ENCODE peak calls at places on chromosomes 1 and 21, in four cellular contexts. Q, G, R and O are unnamed samples.
A peak's percentile ranks its signal among the peaks of the same experiment; 100 is the strongest.

GRCh38 chr1:15975358-15975804 is 520 bp downstream of the ZBTB17 start:
- DNase-seq in Q (no peak), G (peak; percentile 68), R (no peak), O (peak; percentile 89)

GRCh38 chr1:40774266-40774998 is 9.2 kb upstream of the KCNQ4 start:
- DNase-seq in Q (peak; percentile 47), G (peak; percentile 53), R (no peak), O (peak; percentile 77)

GRCh38 chr1:17553970-17554369 is 14.5 kb downstream of the ARHGEF10L start:
- DNase-seq in Q (no peak), G (no peak), R (peak; percentile 37), O (no peak)

GRCh38 chr1:89908294-89908992 is 86.5 kb upstream of the ZNF326 start:
- DNase-seq in Q (no peak), G (no peak), R (no peak), O (no peak)

GRCh38 chr1:11538886-11539285 is 59.9 kb downstream of the DISP3 start:
- DNase-seq in Q (no peak), G (no peak), R (no peak), O (no peak)

GRCh38 chr1:86821956-86822355 is 92.0 kb downstream of the SELENOF start:
- DNase-seq in Q (no peak), G (no peak), R (no peak), O (no peak)

GRCh38 chr1:65840683-65841082 is 48.0 kb downstream of the PDE4B start:
- DNase-seq in Q (no peak), G (no peak), R (no peak), O (no peak)

GRCh38 chr1:97265630-97266029 is 544.0 kb downstream of the PTBP2 start:
- DNase-seq in Q (no peak), G (no peak), R (no peak), O (no peak)

GRCh38 chr21:45026833-45027232 is 47.5 kb upstream of the ADARB1 start:
- DNase-seq in Q (no peak), G (no peak), R (no peak), O (no peak)

GRCh38 chr1:42928859-42929258 is 29.8 kb downstream of the SLC2A1 start:
- DNase-seq in Q (no peak), G (no peak), R (no peak), O (no peak)

GRCh38 chr21:38679531-38679930 is 126.2 kb upstream of the ETS2 start:
- DNase-seq in Q (no peak), G (no peak), R (peak; percentile 46), O (no peak)

GRCh38 chr21:36747114-36747814 is 48.3 kb downstream of the SIM2 start:
- DNase-seq in Q (no peak), G (no peak), R (no peak), O (no peak)

GRCh38 chr1:162200096-162200847 is 130.8 kb downstream of the NOS1AP start:
- DNase-seq in Q (no peak), G (no peak), R (no peak), O (no peak)

GRCh38 chr1:47873332-47873731 is 123.9 kb downstream of the TRABD2B start:
- DNase-seq in Q (no peak), G (no peak), R (no peak), O (no peak)

GRCh38 chr21:45078877-45079281 is 4.5 kb downstream of the ADARB1 start:
- DNase-seq in Q (no peak), G (no peak), R (no peak), O (no peak)

GRCh38 chr1:190029441-190029840 is 448.2 kb downstream of the BRINP3 start:
- DNase-seq in Q (no peak), G (no peak), R (no peak), O (no peak)

GRCh38 chr1:37174876-37175275 is 140.6 kb upstream of the GRIK3 start:
- DNase-seq in Q (no peak), G (no peak), R (no peak), O (no peak)

GRCh38 chr1:234371414-234371813 is 1.8 kb upstream of the COA6 start:
- DNase-seq in Q (no peak), G (no peak), R (no peak), O (no peak)

GRCh38 chr1:234373938-234374240 is 633 bp downstream of the COA6 start:
- DNase-seq in Q (no peak), G (no peak), R (no peak), O (no peak)

GRCh38 chr1:234375672-234376071 is 2.4 kb downstream of the COA6 start:
- DNase-seq in Q (no peak), G (no peak), R (no peak), O (no peak)

GRCh38 chr1:234372011-234372757 is 1.1 kb upstream of the COA6 start:
- DNase-seq in Q (no peak), G (no peak), R (no peak), O (no peak)

GRCh38 chr1:234373064-234373937 is at the start of gene COA6:
- DNase-seq in Q (peak; percentile 87), G (peak; percentile 84), R (peak; percentile 92), O (peak; percentile 88)
- TF ChIP-seq CTCF in Q (no peak), G (peak; percentile 18), R (no peak), O (no peak)

DNA sequence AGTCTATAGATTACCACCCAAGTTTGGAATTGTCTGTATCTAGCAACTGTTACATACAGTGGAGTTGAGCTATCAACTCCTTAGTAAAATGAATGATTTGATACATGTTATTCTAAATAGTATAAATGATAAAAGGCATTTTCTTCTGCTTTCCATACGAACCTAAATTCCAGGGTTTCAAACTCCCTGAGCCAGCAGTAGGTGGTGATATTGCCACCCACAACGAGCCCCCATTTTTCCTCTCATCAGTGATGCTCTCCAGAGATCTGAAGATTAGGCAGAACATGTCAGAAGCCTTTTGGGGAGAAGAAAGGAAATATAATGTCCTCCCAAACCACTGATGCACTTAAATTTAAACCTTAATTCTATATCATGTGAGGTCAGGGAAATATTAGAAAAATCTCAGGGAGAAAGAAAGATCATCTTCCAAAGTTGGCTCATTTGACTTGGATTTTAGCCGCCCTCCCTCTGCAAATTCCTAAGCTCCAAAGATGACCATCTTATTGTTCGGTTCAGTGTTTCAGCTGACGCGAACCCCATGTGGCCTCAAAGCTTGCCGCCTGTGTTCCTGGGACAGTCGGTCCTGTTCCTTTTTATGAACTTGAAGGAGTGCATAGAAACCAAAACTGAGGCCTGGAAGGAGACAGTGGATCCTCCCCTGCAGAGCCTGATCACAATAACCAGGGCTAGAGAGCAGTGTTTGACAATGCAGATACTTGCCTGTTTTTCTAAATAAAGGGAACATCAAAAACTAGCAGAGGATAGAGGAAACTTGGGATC is 2.3 kb downstream of the EVA1C start:
- DNase-seq in Q (no peak), G (no peak), R (no peak), O (no peak)
- TF ChIP-seq CTCF in Q (peak; percentile 62), G (peak; percentile 35), R (peak; percentile 46), O (peak; percentile 15)

DNA sequence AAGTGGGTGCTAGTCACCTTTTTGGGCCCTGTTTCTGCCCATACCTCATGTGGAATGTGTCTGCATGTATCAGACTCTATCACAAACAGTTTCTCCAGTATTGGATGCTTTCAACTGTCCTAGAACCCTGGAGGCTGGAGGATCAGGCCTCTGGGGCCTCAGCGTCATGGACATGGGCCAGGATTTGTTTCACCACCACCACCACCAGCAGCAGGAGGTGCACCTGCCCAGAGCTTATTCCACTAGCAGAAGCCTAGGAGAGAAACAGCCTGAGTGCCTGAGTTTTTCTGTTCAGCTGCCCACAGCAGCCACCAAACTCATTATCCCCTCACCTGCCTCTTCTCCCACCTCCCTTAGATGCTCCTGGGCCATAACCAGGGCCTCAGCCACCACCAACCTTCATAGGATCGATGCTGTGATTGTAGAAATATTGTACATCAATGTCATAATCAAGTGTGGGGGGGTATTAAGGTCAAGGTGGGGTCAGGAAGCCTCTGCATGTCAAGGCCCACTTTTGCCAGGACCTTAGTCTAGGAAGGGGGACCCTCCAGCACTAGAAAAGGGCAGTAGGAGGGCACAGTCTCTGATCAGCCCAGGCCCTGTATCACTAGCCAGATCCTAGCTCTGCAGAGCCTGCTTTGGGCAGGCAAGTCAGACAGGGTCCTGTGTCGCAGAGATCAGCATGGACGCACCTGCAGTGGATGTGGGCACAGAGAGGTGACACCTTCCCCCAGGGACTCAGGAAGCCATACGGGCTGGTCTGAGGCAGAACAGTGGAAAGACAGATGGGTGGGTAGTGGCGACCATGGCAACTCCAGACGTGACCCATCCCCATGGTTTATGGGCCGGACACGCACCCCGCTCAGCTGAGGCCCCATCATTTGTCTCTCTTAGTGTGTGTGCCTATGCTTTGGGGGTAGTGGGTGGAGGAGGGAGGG is 9.4 kb downstream of the DMAP1 start:
- DNase-seq in Q (no peak), G (no peak), R (no peak), O (no peak)
- TF ChIP-seq CTCF in Q (no peak), G (no peak), R (no peak), O (no peak)

GRCh38 chr1:202348509-202349262 is at the start of gene PPP1R12B:
- DNase-seq in Q (peak; percentile 98), G (peak; percentile 90), R (peak; percentile 96), O (peak; percentile 96)
- TF ChIP-seq CTCF in Q (peak; percentile 16), G (no peak), R (no peak), O (no peak)

GRCh38 chr1:177783052-177783451 is 186.8 kb downstream of the SEC16B start:
- DNase-seq in Q (no peak), G (no peak), R (no peak), O (no peak)

GRCh38 chr1:177780096-177780700 is 189.7 kb downstream of the SEC16B start:
- DNase-seq in Q (peak; percentile 12), G (no peak), R (peak; percentile 15), O (no peak)

GRCh38 chr1:177779325-177779965 is 190.4 kb downstream of the SEC16B start:
- DNase-seq in Q (no peak), G (no peak), R (no peak), O (no peak)

GRCh38 chr1:177786346-177786745 is 183.5 kb downstream of the SEC16B start:
- DNase-seq in Q (no peak), G (no peak), R (no peak), O (no peak)

DNA sequence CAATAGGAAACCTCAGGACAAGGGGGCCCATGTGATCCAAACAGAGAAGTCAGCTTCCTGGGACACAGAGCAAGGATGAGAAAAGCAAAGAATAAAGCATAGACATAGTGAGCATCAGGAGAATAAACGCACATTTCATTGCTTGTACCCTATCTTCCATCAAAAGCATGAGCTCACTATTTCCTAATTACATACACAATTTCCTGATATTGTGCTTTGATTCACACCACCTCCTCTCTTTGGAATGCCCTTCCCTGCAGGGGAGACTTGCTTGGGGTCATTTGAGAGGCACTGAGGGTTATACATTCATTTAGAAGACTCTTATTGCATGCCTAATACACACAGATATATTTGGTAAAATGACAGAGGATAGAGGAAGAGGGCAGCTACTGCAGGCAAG is 185.5 kb downstream of the SEC16B start:
- DNase-seq in Q (no peak), G (no peak), R (no peak), O (no peak)
- TF ChIP-seq CTCF in Q (no peak), G (no peak), R (no peak), O (no peak)